ENCODE peak calls at places on chromosomes 12 and 14, in six cellular contexts. G is stomach, Y is lung, N is cardiac muscle cell, B is GM23248, K is psoas muscle. E is an unnamed sample. For H3K4me1, the result is how much of the 10 kb centered on the place peaks cover.

GRCh38 chr12:57148469-57149308 is 1.3 kb upstream of the LRP1-AS start:
- DNase-seq in G (peak), Y (no peak), N (peak), B (peak), K (peak), E (no peak)

GRCh38 chr12:108773798-108774788 is 42.8 kb upstream of the CORO1C start:
- DNase-seq in G (peak), Y (peak), N (peak), B (peak), K (peak), E (no peak)

GRCh38 chr12:8831116-8831515 is 8.7 kb downstream of the A2ML1 start:
- DNase-seq in G (no peak), Y (no peak), N (no peak), B (no peak), K (no peak), E (no peak)

GRCh38 chr12:91604897-91605296 is 422.3 kb upstream of the DCN start:
- DNase-seq in G (no peak), Y (no peak), N (peak), B (no peak), K (no peak), E (no peak)

GRCh38 chr14:99481745-99482099 is 513 bp downstream of the CCNK start:
- DNase-seq in G (no peak), Y (no peak), N (peak), B (peak), K (no peak), E (no peak)

GRCh38 chr14:94543450-94544123 is 17.7 kb upstream of the SERPINA4 start:
- DNase-seq in G (no peak), Y (no peak), N (no peak), B (no peak), K (no peak), E (no peak)

GRCh38 chr14:23550827-23551265 is 719 bp downstream of the ZFHX2 start:
- DNase-seq in G (no peak), Y (no peak), N (peak), B (peak), K (no peak), E (peak)

GRCh38 chr12:30823140-30823669 is 68.5 kb upstream of the CAPRIN2 start:
- DNase-seq in G (peak), Y (peak), N (peak), B (peak), K (no peak), E (peak)

GRCh38 chr12:111995782-111996480 is 17.0 kb downstream of the TMEM116 start:
- DNase-seq in G (no peak), Y (no peak), N (no peak), B (no peak), K (no peak), E (no peak)

GRCh38 chr12:111998015-111998414 is 14.9 kb downstream of the TMEM116 start:
- DNase-seq in G (no peak), Y (no peak), N (no peak), B (no peak), K (no peak), E (no peak)

GRCh38 chr12:111993290-111994150 is 19.4 kb downstream of the TMEM116 start:
- DNase-seq in G (no peak), Y (no peak), N (no peak), B (no peak), K (no peak), E (no peak)

GRCh38 chr12:112000806-112001205 is 12.2 kb downstream of the TMEM116 start:
- DNase-seq in G (no peak), Y (no peak), N (no peak), B (no peak), K (no peak), E (no peak)

GRCh38 chr12:111997300-111997699 is 15.7 kb downstream of the TMEM116 start:
- DNase-seq in G (no peak), Y (no peak), N (no peak), B (no peak), K (no peak), E (no peak)
- H3K4me1 ChIP-seq in G (half or more), Y (under half), N (under half), B (under half), K (under half), E (under half)

DNA sequence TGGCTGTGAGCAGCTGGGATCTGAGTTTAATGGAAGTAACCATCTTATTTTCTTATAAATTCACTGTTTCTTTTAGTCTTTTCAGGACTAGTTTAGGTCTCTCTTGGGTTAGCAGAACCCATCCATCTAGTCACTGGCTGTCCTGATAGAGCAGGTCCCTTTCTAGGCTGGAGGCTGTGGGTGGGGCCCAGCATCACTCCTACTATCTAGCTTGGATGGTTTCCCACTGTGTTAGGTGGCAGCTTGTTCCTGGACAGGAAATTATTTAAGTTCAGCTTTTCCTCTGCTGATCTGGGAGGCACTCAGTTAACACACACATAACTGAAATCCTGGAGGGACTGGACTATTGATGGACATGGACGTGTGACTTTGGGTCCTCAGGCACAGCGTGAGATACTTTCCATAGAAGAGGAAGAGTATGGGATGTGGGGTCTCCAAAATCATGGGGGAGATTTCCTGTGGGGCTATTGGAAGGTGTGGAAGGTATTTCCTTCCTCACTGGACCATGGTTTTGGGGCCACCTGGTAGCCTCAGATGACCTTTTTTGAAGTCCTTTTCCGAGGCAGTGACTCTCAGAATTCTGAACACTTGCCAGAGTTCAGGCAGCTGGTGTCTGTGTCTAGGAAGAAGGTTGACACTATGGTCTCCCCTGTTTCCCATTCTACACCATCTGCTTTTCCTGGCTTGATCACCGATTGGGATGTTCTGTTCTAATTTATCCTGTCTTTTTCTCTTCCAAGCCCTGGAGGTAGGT is 11.4 kb upstream of the PLEKHG3 start:
- DNase-seq in G (peak), Y (no peak), N (peak), B (peak), K (no peak), E (no peak)
- H3K4me1 ChIP-seq in G (under half), Y (under half), N (under half), B (under half), K (under half), E (under half)

GRCh38 chr14:68653754-68654153 is 139.1 kb downstream of the ZFP36L1 start:
- DNase-seq in G (no peak), Y (no peak), N (no peak), B (no peak), K (no peak), E (peak)

GRCh38 chr14:68655961-68656360 is 136.9 kb downstream of the ZFP36L1 start:
- DNase-seq in G (no peak), Y (no peak), N (no peak), B (no peak), K (no peak), E (no peak)

GRCh38 chr14:68656452-68656851 is 136.4 kb downstream of the ZFP36L1 start:
- DNase-seq in G (no peak), Y (no peak), N (no peak), B (no peak), K (no peak), E (no peak)

GRCh38 chr14:68654471-68654941 is 138.4 kb downstream of the ZFP36L1 start:
- DNase-seq in G (no peak), Y (no peak), N (peak), B (no peak), K (no peak), E (peak)

GRCh38 chr14:68655021-68655811 is 137.7 kb downstream of the ZFP36L1 start:
- DNase-seq in G (no peak), Y (no peak), N (peak), B (no peak), K (no peak), E (no peak)
- H3K4me1 ChIP-seq in G (half or more), Y (under half), N (under half), B (under half), K (under half), E (under half)

GRCh38 chr14:104754213-104754851 is 1.4 kb downstream of the SIVA1 start:
- DNase-seq in G (no peak), Y (no peak), N (no peak), B (no peak), K (no peak), E (no peak)
- H3K4me1 ChIP-seq in G (under half), Y (under half), N (under half), B (under half), K (under half), E (under half)

E was measured in pancreas.